ENCODE peak calls at places on chromosomes 7 and 10, in eight cellular contexts. One of them, this sample, is unnamed.
A peak's percentile ranks its signal among the peaks of the same experiment; 100 is the strongest.

GRCh38 chr10:130371156-130371555 is 235.0 kb downstream of the GLRX3 start:
- DNase-seq in A549: no peak
- DNase-seq in esophagus squamous epithelium: no peak
- DNase-seq in IMR-90: no peak
- DNase-seq in lower leg skin: no peak
- DNase-seq in Peyer's patch: no peak
- DNase-seq in endothelial cell of umbilical vein: no peak
- DNase-seq in stomach: no peak
- DNase-seq in this sample: no peak

GRCh38 chr10:5400843-5401242 is 3.8 kb downstream of the TUBAL3 start:
- DNase-seq in A549: no peak
- DNase-seq in esophagus squamous epithelium: no peak
- DNase-seq in IMR-90: no peak
- DNase-seq in lower leg skin: no peak
- DNase-seq in Peyer's patch: no peak
- DNase-seq in endothelial cell of umbilical vein: no peak
- DNase-seq in stomach: no peak
- DNase-seq in this sample: no peak

GRCh38 chr7:127652333-127653248 is 597 bp downstream of the SND1 start:
- DNase-seq in A549: peak; percentile 17
- DNase-seq in esophagus squamous epithelium: no peak
- DNase-seq in IMR-90: peak; percentile 62
- DNase-seq in lower leg skin: no peak
- DNase-seq in Peyer's patch: no peak
- DNase-seq in endothelial cell of umbilical vein: peak; percentile 39
- DNase-seq in stomach: no peak
- DNase-seq in this sample: no peak

GRCh38 chr7:146366938-146367337 is 250.3 kb downstream of the CNTNAP2 start:
- DNase-seq in A549: no peak
- DNase-seq in esophagus squamous epithelium: no peak
- DNase-seq in IMR-90: no peak
- DNase-seq in lower leg skin: no peak
- DNase-seq in Peyer's patch: no peak
- DNase-seq in endothelial cell of umbilical vein: no peak
- DNase-seq in stomach: no peak
- DNase-seq in this sample: no peak

GRCh38 chr7:52712938-52713337 is 322.5 kb upstream of the POM121L12 start:
- DNase-seq in A549: no peak
- DNase-seq in esophagus squamous epithelium: no peak
- DNase-seq in IMR-90: no peak
- DNase-seq in lower leg skin: no peak
- DNase-seq in Peyer's patch: no peak
- DNase-seq in endothelial cell of umbilical vein: no peak
- DNase-seq in stomach: no peak
- DNase-seq in this sample: no peak

GRCh38 chr10:104331208-104331838 is 6.9 kb downstream of the ITPRIP start:
- DNase-seq in A549: no peak
- DNase-seq in esophagus squamous epithelium: no peak
- DNase-seq in IMR-90: peak; percentile 84
- DNase-seq in lower leg skin: no peak
- DNase-seq in Peyer's patch: peak; percentile 47
- DNase-seq in endothelial cell of umbilical vein: peak; percentile 95
- DNase-seq in stomach: peak; percentile 30
- DNase-seq in this sample: no peak

GRCh38 chr7:85018498-85018897 is 168.4 kb downstream of the SEMA3D start:
- DNase-seq in A549: no peak
- DNase-seq in esophagus squamous epithelium: no peak
- DNase-seq in IMR-90: peak; percentile 9
- DNase-seq in lower leg skin: no peak
- DNase-seq in Peyer's patch: no peak
- DNase-seq in endothelial cell of umbilical vein: no peak
- DNase-seq in stomach: no peak
- DNase-seq in this sample: no peak

GRCh38 chr7:73918926-73919693 is 58.2 kb downstream of the TMEM270 start:
- DNase-seq in A549: no peak
- DNase-seq in esophagus squamous epithelium: no peak
- DNase-seq in IMR-90: no peak
- DNase-seq in lower leg skin: no peak
- DNase-seq in Peyer's patch: no peak
- DNase-seq in endothelial cell of umbilical vein: no peak
- DNase-seq in stomach: no peak
- DNase-seq in this sample: no peak

GRCh38 chr7:149824301-149824741 is 13.9 kb upstream of the ZNF862 start:
- DNase-seq in A549: no peak
- DNase-seq in esophagus squamous epithelium: no peak
- DNase-seq in IMR-90: no peak
- DNase-seq in lower leg skin: no peak
- DNase-seq in Peyer's patch: no peak
- DNase-seq in endothelial cell of umbilical vein: no peak
- DNase-seq in stomach: no peak
- DNase-seq in this sample: no peak

GRCh38 chr7:104267701-104268368 is 60.0 kb upstream of the ORC5 start:
- DNase-seq in A549: peak; percentile 12
- DNase-seq in esophagus squamous epithelium: no peak
- DNase-seq in IMR-90: peak; percentile 28
- DNase-seq in lower leg skin: no peak
- DNase-seq in Peyer's patch: no peak
- DNase-seq in endothelial cell of umbilical vein: peak; percentile 28
- DNase-seq in stomach: no peak
- DNase-seq in this sample: no peak

GRCh38 chr7:17302575-17303142 is 4.2 kb downstream of the AHR start:
- DNase-seq in A549: no peak
- DNase-seq in esophagus squamous epithelium: no peak
- DNase-seq in IMR-90: peak; percentile 18
- DNase-seq in lower leg skin: no peak
- DNase-seq in Peyer's patch: no peak
- DNase-seq in endothelial cell of umbilical vein: peak; percentile 87
- DNase-seq in stomach: no peak
- DNase-seq in this sample: no peak

GRCh38 chr7:73822319-73823173 is 8.2 kb upstream of the CLDN4 start:
- DNase-seq in A549: peak; percentile 98
- DNase-seq in esophagus squamous epithelium: no peak
- DNase-seq in IMR-90: peak; percentile 97
- DNase-seq in lower leg skin: peak; percentile 68
- DNase-seq in Peyer's patch: peak; percentile 94
- DNase-seq in endothelial cell of umbilical vein: no peak
- DNase-seq in stomach: no peak
- DNase-seq in this sample: no peak

GRCh38 chr7:44667190-44667589 is 60.8 kb downstream of the OGDH start:
- DNase-seq in A549: no peak
- DNase-seq in esophagus squamous epithelium: no peak
- DNase-seq in IMR-90: no peak
- DNase-seq in lower leg skin: no peak
- DNase-seq in Peyer's patch: no peak
- DNase-seq in endothelial cell of umbilical vein: no peak
- DNase-seq in stomach: no peak
- DNase-seq in this sample: no peak

GRCh38 chr10:91856637-91857036 is 52.6 kb downstream of the FGFBP3 start:
- DNase-seq in A549: no peak
- DNase-seq in esophagus squamous epithelium: no peak
- DNase-seq in IMR-90: no peak
- DNase-seq in lower leg skin: no peak
- DNase-seq in Peyer's patch: no peak
- DNase-seq in endothelial cell of umbilical vein: peak; percentile 37
- DNase-seq in stomach: no peak
- DNase-seq in this sample: no peak

GRCh38 chr7:116200963-116201362 is 9.4 kb upstream of the TES start:
- DNase-seq in A549: no peak
- DNase-seq in esophagus squamous epithelium: no peak
- DNase-seq in IMR-90: peak; percentile 44
- DNase-seq in lower leg skin: no peak
- DNase-seq in Peyer's patch: no peak
- DNase-seq in endothelial cell of umbilical vein: peak; percentile 41
- DNase-seq in stomach: no peak
- DNase-seq in this sample: no peak

GRCh38 chr7:27160147-27160545 is 3.7 kb upstream of the HOXA7 start:
- DNase-seq in A549: no peak
- DNase-seq in esophagus squamous epithelium: no peak
- DNase-seq in IMR-90: no peak
- DNase-seq in lower leg skin: no peak
- DNase-seq in Peyer's patch: peak; percentile 51
- DNase-seq in endothelial cell of umbilical vein: no peak
- DNase-seq in stomach: no peak
- DNase-seq in this sample: no peak

GRCh38 chr7:7956531-7957221 is 11.9 kb upstream of the GLCCI1 start:
- DNase-seq in A549: no peak
- DNase-seq in esophagus squamous epithelium: no peak
- DNase-seq in IMR-90: peak; percentile 78
- DNase-seq in lower leg skin: no peak
- DNase-seq in Peyer's patch: no peak
- DNase-seq in endothelial cell of umbilical vein: peak; percentile 13
- DNase-seq in stomach: no peak
- DNase-seq in this sample: no peak

GRCh38 chr7:111018960-111019835 is 71.7 kb upstream of the LRRN3 start:
- DNase-seq in A549: no peak
- DNase-seq in esophagus squamous epithelium: no peak
- DNase-seq in IMR-90: no peak
- DNase-seq in lower leg skin: no peak
- DNase-seq in Peyer's patch: no peak
- DNase-seq in endothelial cell of umbilical vein: no peak
- DNase-seq in stomach: no peak
- DNase-seq in this sample: no peak

GRCh38 chr7:140342732-140343514 is 55.4 kb downstream of the SLC37A3 start:
- DNase-seq in A549: peak; percentile 16
- DNase-seq in esophagus squamous epithelium: no peak
- DNase-seq in IMR-90: peak; percentile 63
- DNase-seq in lower leg skin: no peak
- DNase-seq in Peyer's patch: peak; percentile 67
- DNase-seq in endothelial cell of umbilical vein: peak; percentile 31
- DNase-seq in stomach: peak; percentile 31
- DNase-seq in this sample: no peak
- TF ChIP-seq CTCF in A549: peak; percentile 53
- TF ChIP-seq CTCF in esophagus squamous epithelium: no peak
- TF ChIP-seq CTCF in IMR-90: peak; percentile 40
- TF ChIP-seq CTCF in lower leg skin: no peak
- TF ChIP-seq CTCF in Peyer's patch: no peak
- TF ChIP-seq CTCF in endothelial cell of umbilical vein: peak; percentile 60
- TF ChIP-seq CTCF in stomach: no peak
- TF ChIP-seq CTCF in this sample: peak; percentile 26

DNA sequence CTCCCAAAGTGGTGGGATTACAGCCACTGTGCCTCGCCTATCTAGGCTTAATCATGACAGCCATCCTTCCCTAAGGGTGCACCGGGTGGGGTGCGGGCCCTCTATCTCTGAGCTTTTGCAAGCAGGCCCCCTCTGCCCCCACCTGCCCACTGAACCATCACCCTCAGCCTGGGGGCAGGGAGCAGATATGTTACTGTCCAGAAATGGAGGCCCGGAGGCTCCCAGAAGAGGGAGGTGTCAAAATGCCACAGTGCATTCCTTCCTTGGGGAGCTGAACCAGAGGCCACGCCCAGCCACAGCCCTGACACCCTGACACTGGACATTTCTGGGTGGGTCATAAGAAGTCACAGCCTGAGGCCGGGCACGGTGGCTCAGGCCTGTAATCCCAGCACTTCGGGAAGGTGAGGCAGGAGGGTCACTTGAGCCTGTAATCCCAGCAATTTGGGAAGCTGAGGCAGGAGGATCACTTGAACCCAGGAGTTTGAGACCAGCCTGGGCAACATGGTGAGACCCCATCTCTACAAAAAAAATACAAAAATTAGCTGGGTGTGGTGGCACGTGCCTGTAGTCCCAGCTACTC is 129.8 kb upstream of the TNRC18 start:
- DNase-seq in A549: no peak
- DNase-seq in esophagus squamous epithelium: no peak
- DNase-seq in IMR-90: no peak
- DNase-seq in lower leg skin: no peak
- DNase-seq in Peyer's patch: peak; percentile 86
- DNase-seq in endothelial cell of umbilical vein: no peak
- DNase-seq in stomach: peak; percentile 38
- DNase-seq in this sample: no peak
- TF ChIP-seq POLR2A in A549: no peak
- TF ChIP-seq POLR2A in esophagus squamous epithelium: no peak
- TF ChIP-seq POLR2A in IMR-90: no peak
- TF ChIP-seq POLR2A in lower leg skin: no peak
- TF ChIP-seq POLR2A in Peyer's patch: peak; percentile 44
- TF ChIP-seq POLR2A in endothelial cell of umbilical vein: no peak
- TF ChIP-seq POLR2A in stomach: no peak
- TF ChIP-seq POLR2A in this sample: no peak

GRCh38 chr7:100896743-100897051 is 1.0 kb upstream of the ACHE start:
- DNase-seq in A549: no peak
- DNase-seq in esophagus squamous epithelium: no peak
- DNase-seq in IMR-90: no peak
- DNase-seq in lower leg skin: no peak
- DNase-seq in Peyer's patch: no peak
- DNase-seq in endothelial cell of umbilical vein: no peak
- DNase-seq in stomach: no peak
- DNase-seq in this sample: no peak
- H3K4me3 ChIP-seq in A549: peak overlapping the region; percentile 49
- H3K4me3 ChIP-seq in esophagus squamous epithelium: peak overlapping the region; percentile 51
- H3K4me3 ChIP-seq in IMR-90: no peak overlapping the region
- H3K4me3 ChIP-seq in lower leg skin: no peak overlapping the region
- H3K4me3 ChIP-seq in Peyer's patch: peak overlapping the region; percentile 62
- H3K4me3 ChIP-seq in endothelial cell of umbilical vein: no peak overlapping the region
- H3K4me3 ChIP-seq in stomach: peak overlapping the region; percentile 45
- H3K4me3 ChIP-seq in this sample: peak overlapping the region; percentile 19

GRCh38 chr7:55155351-55156117 is 136.7 kb downstream of the EGFR start:
- DNase-seq in A549: no peak
- DNase-seq in esophagus squamous epithelium: no peak
- DNase-seq in IMR-90: no peak
- DNase-seq in lower leg skin: no peak
- DNase-seq in Peyer's patch: no peak
- DNase-seq in endothelial cell of umbilical vein: no peak
- DNase-seq in stomach: no peak
- DNase-seq in this sample: no peak

GRCh38 chr7:55158983-55159382 is 140.2 kb downstream of the EGFR start:
- DNase-seq in A549: no peak
- DNase-seq in esophagus squamous epithelium: no peak
- DNase-seq in IMR-90: no peak
- DNase-seq in lower leg skin: no peak
- DNase-seq in Peyer's patch: no peak
- DNase-seq in endothelial cell of umbilical vein: no peak
- DNase-seq in stomach: no peak
- DNase-seq in this sample: no peak

GRCh38 chr7:55157347-55158105 is 138.7 kb downstream of the EGFR start:
- DNase-seq in A549: no peak
- DNase-seq in esophagus squamous epithelium: no peak
- DNase-seq in IMR-90: no peak
- DNase-seq in lower leg skin: no peak
- DNase-seq in Peyer's patch: no peak
- DNase-seq in endothelial cell of umbilical vein: no peak
- DNase-seq in stomach: no peak
- DNase-seq in this sample: no peak

GRCh38 chr7:55158541-55158940 is 139.7 kb downstream of the EGFR start:
- DNase-seq in A549: no peak
- DNase-seq in esophagus squamous epithelium: no peak
- DNase-seq in IMR-90: peak; percentile 69
- DNase-seq in lower leg skin: no peak
- DNase-seq in Peyer's patch: no peak
- DNase-seq in endothelial cell of umbilical vein: no peak
- DNase-seq in stomach: no peak
- DNase-seq in this sample: no peak

GRCh38 chr7:55156919-55157318 is 138.1 kb downstream of the EGFR start:
- DNase-seq in A549: no peak
- DNase-seq in esophagus squamous epithelium: no peak
- DNase-seq in IMR-90: no peak
- DNase-seq in lower leg skin: no peak
- DNase-seq in Peyer's patch: no peak
- DNase-seq in endothelial cell of umbilical vein: no peak
- DNase-seq in stomach: no peak
- DNase-seq in this sample: no peak
- TF ChIP-seq CTCF in A549: no peak
- TF ChIP-seq CTCF in esophagus squamous epithelium: no peak
- TF ChIP-seq CTCF in IMR-90: no peak
- TF ChIP-seq CTCF in lower leg skin: no peak
- TF ChIP-seq CTCF in Peyer's patch: no peak
- TF ChIP-seq CTCF in endothelial cell of umbilical vein: no peak
- TF ChIP-seq CTCF in stomach: no peak
- TF ChIP-seq CTCF in this sample: no peak